ENCODE peak calls at places on chromosome 21, in eight cellular contexts. Q is activated gamma-delta T cell treated with Interleukin-2 at 50 U/mL for 16 hours, W is occipital lobe, E is kidney tubule cell, G is T-helper 9 cell, H is DMS 273 treated with DMSO at 0.1 percent for 48 hours, K is RPMI8226, L is NCI-H345. O is an unnamed sample.

GRCh38 chr21:33947451-33948095 is 32.0 kb upstream of the ATP5PO start:
- DNase-seq in Q (peak), W (peak), E (peak), G (peak), H (peak), K (peak), L (peak), O (no peak)

GRCh38 chr21:34790834-34791233 is 122.0 kb downstream of the CLIC6 start:
- DNase-seq in Q (no peak), W (no peak), E (no peak), G (no peak), H (no peak), K (no peak), L (no peak), O (no peak)

GRCh38 chr21:18403685-18404084 is at the start of gene TMPRSS15:
- DNase-seq in Q (no peak), W (no peak), E (no peak), G (no peak), H (no peak), K (no peak), L (no peak), O (no peak)

GRCh38 chr21:43295016-43295958 is 126.5 kb downstream of the CRYAA start:
- DNase-seq in Q (no peak), W (no peak), E (no peak), G (no peak), H (no peak), K (peak), L (peak), O (no peak)

GRCh38 chr21:46156678-46157077 is 1.3 kb upstream of the FTCD start:
- DNase-seq in Q (no peak), W (no peak), E (no peak), G (no peak), H (no peak), K (no peak), L (no peak), O (no peak)

GRCh38 chr21:36587388-36587787 is 107.5 kb upstream of the CLDN14 start:
- DNase-seq in Q (no peak), W (no peak), E (peak), G (no peak), H (no peak), K (no peak), L (no peak), O (no peak)

GRCh38 chr21:28834335-28835238 is 158.1 kb downstream of the LTN1 start:
- DNase-seq in Q (no peak), W (no peak), E (no peak), G (no peak), H (no peak), K (no peak), L (no peak), O (no peak)

GRCh38 chr21:26795866-26796329 is 49.3 kb downstream of the ADAMTS1 start:
- DNase-seq in Q (no peak), W (peak), E (peak), G (no peak), H (no peak), K (no peak), L (peak), O (peak)

GRCh38 chr21:40242586-40242985 is 375.3 kb downstream of the PCP4 start:
- DNase-seq in Q (no peak), W (no peak), E (no peak), G (no peak), H (no peak), K (no peak), L (no peak), O (no peak)

GRCh38 chr21:45862544-45863207 is 118.9 kb upstream of the COL6A1 start:
- DNase-seq in Q (no peak), W (no peak), E (no peak), G (no peak), H (no peak), K (no peak), L (no peak), O (no peak)

GRCh38 chr21:41833138-41834115 is 45.7 kb downstream of the PRDM15 start:
- DNase-seq in Q (no peak), W (no peak), E (no peak), G (no peak), H (no peak), K (no peak), L (no peak), O (no peak)

GRCh38 chr21:16007933-16008332 is 278.2 kb downstream of the USP25 start:
- DNase-seq in Q (no peak), W (no peak), E (no peak), G (no peak), H (no peak), K (no peak), L (no peak), O (no peak)

GRCh38 chr21:30839304-30839703 is 9.7 kb upstream of the KRTAP7-1 start:
- DNase-seq in Q (peak), W (no peak), E (peak), G (no peak), H (no peak), K (peak), L (no peak), O (no peak)

GRCh38 chr21:37767984-37768383 is 148.3 kb downstream of the KCNJ6 start:
- DNase-seq in Q (no peak), W (no peak), E (no peak), G (no peak), H (peak), K (no peak), L (no peak), O (no peak)

GRCh38 chr21:16908087-16908486 is 604.8 kb upstream of the CXADR start:
- DNase-seq in Q (no peak), W (no peak), E (peak), G (no peak), H (no peak), K (no peak), L (no peak), O (no peak)

GRCh38 chr21:16422702-16423101 is 692.9 kb downstream of the USP25 start:
- DNase-seq in Q (no peak), W (no peak), E (no peak), G (no peak), H (no peak), K (no peak), L (no peak), O (no peak)

GRCh38 chr21:42236693-42237092 is 17.8 kb downstream of the ABCG1 start:
- DNase-seq in Q (no peak), W (no peak), E (no peak), G (no peak), H (no peak), K (no peak), L (no peak), O (no peak)

GRCh38 chr21:33510826-33511225 is 19.3 kb upstream of the DNAJC28 start:
- DNase-seq in Q (no peak), W (peak), E (no peak), G (no peak), H (no peak), K (no peak), L (no peak), O (peak)

GRCh38 chr21:29423051-29423450 is 124.3 kb downstream of the BACH1 start:
- DNase-seq in Q (no peak), W (no peak), E (peak), G (no peak), H (no peak), K (no peak), L (no peak), O (no peak)

GRCh38 chr21:28521932-28522826 is 470.5 kb downstream of the LTN1 start:
- DNase-seq in Q (no peak), W (no peak), E (peak), G (no peak), H (no peak), K (peak), L (no peak), O (no peak)

GRCh38 chr21:36543924-36544323 is 64.0 kb upstream of the CLDN14 start:
- DNase-seq in Q (no peak), W (no peak), E (no peak), G (no peak), H (no peak), K (no peak), L (no peak), O (no peak)

GRCh38 chr21:41781047-41781405 is 14.2 kb upstream of the RIPK4 start:
- DNase-seq in Q (no peak), W (no peak), E (no peak), G (no peak), H (no peak), K (no peak), L (no peak), O (no peak)

GRCh38 chr21:46063734-46064680 is 33.9 kb upstream of the COL6A2 start:
- DNase-seq in Q (no peak), W (no peak), E (no peak), G (no peak), H (no peak), K (no peak), L (no peak), O (no peak)

GRCh38 chr21:24367936-24368335 is 1239.3 kb downstream of the MRPL39 start:
- DNase-seq in Q (no peak), W (no peak), E (peak), G (no peak), H (no peak), K (no peak), L (no peak), O (no peak)

GRCh38 chr21:25425156-25425555 is 182.1 kb downstream of the MRPL39 start:
- DNase-seq in Q (no peak), W (no peak), E (no peak), G (no peak), H (no peak), K (no peak), L (no peak), O (no peak)

GRCh38 chr21:21845901-21846396 is 847.7 kb downstream of the NCAM2 start:
- DNase-seq in Q (no peak), W (no peak), E (no peak), G (no peak), H (no peak), K (no peak), L (no peak), O (no peak)

GRCh38 chr21:43799301-43799840 is 10.0 kb downstream of the RRP1 start:
- DNase-seq in Q (no peak), W (no peak), E (no peak), G (no peak), H (no peak), K (no peak), L (no peak), O (no peak)

GRCh38 chr21:36217711-36218110 is 61.1 kb downstream of the DOP1B start:
- DNase-seq in Q (no peak), W (no peak), E (no peak), G (no peak), H (no peak), K (no peak), L (no peak), O (no peak)

GRCh38 chr21:35257413-35257812 is 208.3 kb upstream of the RUNX1 start:
- DNase-seq in Q (no peak), W (peak), E (peak), G (no peak), H (peak), K (peak), L (peak), O (no peak)

GRCh38 chr21:45379171-45379900 is 25.6 kb upstream of the COL18A1 start:
- DNase-seq in Q (no peak), W (no peak), E (no peak), G (no peak), H (no peak), K (no peak), L (no peak), O (no peak)

GRCh38 chr21:7933923-7934322 is 2587.5 kb upstream of the TPTE start:
- DNase-seq in Q (no peak), W (no peak), E (no peak), G (no peak), H (no peak), K (no peak), L (no peak), O (no peak)

GRCh38 chr21:26865857-26866256 is 20.6 kb upstream of the ADAMTS1 start:
- DNase-seq in Q (no peak), W (no peak), E (no peak), G (no peak), H (no peak), K (no peak), L (no peak), O (no peak)

GRCh38 chr21:15687208-15687607 is 42.6 kb upstream of the USP25 start:
- DNase-seq in Q (no peak), W (no peak), E (peak), G (no peak), H (no peak), K (no peak), L (no peak), O (no peak)

GRCh38 chr21:37149411-37149810 is 76.4 kb downstream of the TTC3 start:
- DNase-seq in Q (no peak), W (no peak), E (no peak), G (no peak), H (no peak), K (no peak), L (no peak), O (no peak)

GRCh38 chr21:16388291-16388690 is 658.5 kb downstream of the USP25 start:
- DNase-seq in Q (no peak), W (no peak), E (peak), G (no peak), H (no peak), K (no peak), L (no peak), O (no peak)

GRCh38 chr21:16330340-16331319 is 600.8 kb downstream of the USP25 start:
- DNase-seq in Q (no peak), W (no peak), E (peak), G (no peak), H (peak), K (peak), L (peak), O (peak)

GRCh38 chr21:15682977-15683376 is 46.8 kb upstream of the USP25 start:
- DNase-seq in Q (no peak), W (no peak), E (peak), G (no peak), H (no peak), K (no peak), L (no peak), O (no peak)

GRCh38 chr21:36702622-36702968 is 3.7 kb downstream of the SIM2 start:
- DNase-seq in Q (no peak), W (no peak), E (no peak), G (no peak), H (no peak), K (no peak), L (no peak), O (no peak)

GRCh38 chr21:24514081-24514733 is 1093.1 kb downstream of the MRPL39 start:
- DNase-seq in Q (no peak), W (no peak), E (peak), G (no peak), H (no peak), K (peak), L (peak), O (no peak)